ENCODE peak calls at places on chromosomes 13 and 19, in six cellular contexts. G, U, D, M, L and F are unnamed samples.

GRCh38 chr19:48325265-48325910 is at the start of gene EMP3:
- DNase-seq in M (peak; percentile 85), U (peak; percentile 76), G (peak; percentile 80), L (peak; percentile 91), D (peak; percentile 87), F (peak; percentile 91)

GRCh38 chr13:66152596-66152995 is 1077.5 kb downstream of the PCDH9 start:
- DNase-seq in U (no peak), L (no peak), G (no peak), D (no peak), M (no peak), F (no peak)

GRCh38 chr13:111241006-111241755 is 79.3 kb upstream of the TEX29 start:
- DNase-seq in M (no peak), G (no peak), L (no peak), D (no peak), U (no peak), F (peak; percentile 92)

GRCh38 chr19:2488405-2488941 is 12.5 kb downstream of the GADD45B start:
- DNase-seq in M (no peak), U (no peak), D (no peak), L (no peak), G (no peak), F (no peak)

GRCh38 chr13:26529441-26529840 is 28.0 kb upstream of the WASF3 start:
- DNase-seq in D (no peak), L (peak; percentile 62), G (peak; percentile 34), M (no peak), U (no peak), F (no peak)

GRCh38 chr13:52446265-52446664 is 4.2 kb downstream of the VPS36 start:
- DNase-seq in M (no peak), D (no peak), G (no peak), U (no peak), L (no peak), F (no peak)

GRCh38 chr19:43305642-43306041 is 36.3 kb upstream of the PSG9 start:
- DNase-seq in U (no peak), D (no peak), G (no peak), M (no peak), L (no peak), F (peak; percentile 23)

GRCh38 chr13:113182046-113182445 is 23.6 kb downstream of the PROZ start:
- DNase-seq in G (no peak), L (no peak), M (no peak), D (no peak), U (no peak), F (no peak)

GRCh38 chr19:15251749-15252397 is 19.6 kb upstream of the EPHX3 start:
- DNase-seq in L (peak; percentile 98), M (no peak), U (no peak), G (peak; percentile 91), D (peak; percentile 95), F (peak; percentile 27)

GRCh38 chr19:48284891-48285290 is 15.0 kb downstream of the ZNF114 start:
- DNase-seq in U (no peak), G (peak; percentile 37), D (no peak), M (no peak), L (no peak), F (no peak)

GRCh38 chr13:75512253-75512652 is 25.4 kb downstream of the COMMD6 start:
- DNase-seq in D (no peak), L (no peak), G (no peak), U (no peak), M (no peak), F (no peak)

GRCh38 chr13:28336193-28336657 is 158.7 kb downstream of the FLT1 start:
- DNase-seq in M (no peak), L (no peak), D (no peak), G (no peak), U (no peak), F (no peak)

GRCh38 chr19:42095814-42096230 is 19.9 kb downstream of the ZNF574 start:
- DNase-seq in L (no peak), D (no peak), U (no peak), M (no peak), G (no peak), F (no peak)

GRCh38 chr19:2110822-2111221 is 14.1 kb downstream of the IZUMO4 start:
- DNase-seq in G (no peak), D (no peak), M (no peak), U (no peak), L (no peak), F (no peak)

GRCh38 chr19:2478756-2479555 is 3.0 kb downstream of the GADD45B start:
- DNase-seq in U (peak; percentile 45), L (peak; percentile 77), M (peak; percentile 82), D (peak; percentile 89), G (no peak), F (no peak)

GRCh38 chr19:3034845-3035541 is 5.9 kb upstream of the TLE2 start:
- DNase-seq in M (peak; percentile 53), L (peak; percentile 41), D (no peak), U (no peak), G (no peak), F (peak; percentile 65)

GRCh38 chr13:113110048-113110851 is 4.7 kb downstream of the F7 start:
- DNase-seq in G (no peak), M (no peak), U (no peak), L (no peak), D (peak; percentile 47), F (peak; percentile 42)

GRCh38 chr19:51505904-51506303 is 4.3 kb upstream of the SIGLEC12 start:
- DNase-seq in U (no peak), L (no peak), D (no peak), G (no peak), M (no peak), F (no peak)

GRCh38 chr13:32354040-32354439 is 38.7 kb downstream of the BRCA2 start:
- DNase-seq in U (no peak), M (no peak), D (no peak), G (no peak), L (no peak), F (no peak)

GRCh38 chr13:99432637-99433542 is 68.4 kb upstream of the TM9SF2 start:
- DNase-seq in L (peak; percentile 80), U (peak; percentile 50), D (peak; percentile 83), G (peak; percentile 54), M (peak; percentile 95), F (peak; percentile 66)

GRCh38 chr13:64753606-64754005 is 2476.5 kb downstream of the PCDH9 start:
- DNase-seq in G (no peak), M (no peak), L (peak; percentile 6), U (no peak), D (no peak), F (no peak)

GRCh38 chr19:18234194-18234593 is 8.0 kb upstream of the PDE4C start:
- DNase-seq in L (no peak), D (no peak), M (no peak), G (no peak), U (no peak), F (no peak)

GRCh38 chr13:21176195-21176981 is at the start of the genes MRPL57 and SKA3:
- DNase-seq in L (peak; percentile 90), M (peak; percentile 97), D (peak; percentile 96), U (peak; percentile 89), G (peak; percentile 84), F (peak; percentile 93)

GRCh38 chr19:45998834-45999233 is 3.6 kb downstream of the CCDC61 start:
- DNase-seq in D (no peak), M (no peak), U (no peak), G (no peak), L (no peak), F (no peak)

GRCh38 chr19:29663861-29664752 is 1.2 kb upstream of the PLEKHF1 start:
- DNase-seq in U (no peak), D (no peak), L (no peak), M (no peak), G (no peak), F (no peak)